ENCODE peak calls at places on chromosomes 2 and 18, in eight cellular contexts. K, G, S, L, A, U, Q and R are unnamed samples.

GRCh38 chr2:63819765-63820717 is 21.7 kb upstream of the UGP2 start:
- DNase-seq in A (no peak), S (peak), Q (peak), L (no peak), G (peak), U (peak), K (peak), R (no peak)

GRCh38 chr2:46871976-46872381 is 43.6 kb downstream of the MCFD2 start:
- DNase-seq in K (no peak), G (no peak), L (no peak), U (no peak), S (no peak), Q (no peak), A (no peak), R (no peak)

GRCh38 chr18:3130344-3130743 is 89.4 kb downstream of the MYOM1 start:
- DNase-seq in L (no peak), U (peak), A (no peak), K (no peak), S (no peak), G (no peak), Q (no peak), R (no peak)

GRCh38 chr18:54805571-54806334 is 22.5 kb upstream of the RAB27B start:
- DNase-seq in G (no peak), U (peak), L (no peak), Q (peak), S (no peak), K (no peak), A (no peak), R (no peak)

GRCh38 chr18:32701288-32701687 is 71.5 kb downstream of the KLHL14 start:
- DNase-seq in K (no peak), L (no peak), Q (no peak), S (no peak), G (no peak), U (no peak), A (no peak), R (no peak)

GRCh38 chr2:132923787-132924186 is 253.8 kb upstream of the LYPD1 start:
- DNase-seq in U (no peak), Q (peak), A (no peak), L (no peak), S (peak), G (no peak), K (peak), R (no peak)

GRCh38 chr2:94861308-94862152 is 9.7 kb upstream of the TEKT4 start:
- DNase-seq in U (no peak), G (no peak), K (peak), L (no peak), Q (no peak), A (no peak), S (no peak), R (no peak)

GRCh38 chr2:201406077-201406662 is 45.1 kb downstream of the TRAK2 start:
- DNase-seq in Q (peak), U (peak), G (peak), A (no peak), S (peak), L (no peak), K (peak), R (no peak)

GRCh38 chr2:7994397-7994951 is 687.4 kb upstream of the ID2 start:
- DNase-seq in U (no peak), K (no peak), Q (no peak), L (peak), S (peak), A (no peak), G (peak), R (no peak)

GRCh38 chr2:108304975-108305374 is 16.3 kb downstream of the SULT1C2 start:
- DNase-seq in U (no peak), G (no peak), Q (no peak), A (no peak), L (no peak), K (no peak), S (no peak), R (no peak)

GRCh38 chr2:179655627-179656026 is 205.8 kb downstream of the ZNF385B start:
- DNase-seq in L (no peak), G (no peak), K (no peak), A (no peak), S (no peak), Q (peak), U (no peak), R (no peak)

GRCh38 chr2:195937173-195937572 is 131.5 kb downstream of the DNAH7 start:
- DNase-seq in Q (no peak), A (no peak), L (no peak), G (no peak), U (no peak), K (no peak), S (no peak), R (no peak)

GRCh38 chr2:73494031-73494430 is 108.4 kb downstream of the ALMS1 start:
- DNase-seq in G (no peak), K (no peak), Q (peak), A (no peak), U (peak), L (no peak), S (no peak), R (no peak)

GRCh38 chr18:34661464-34662087 is 48.5 kb upstream of the DTNA start:
- DNase-seq in A (no peak), L (no peak), G (no peak), U (peak), S (no peak), Q (peak), K (no peak), R (no peak)

GRCh38 chr18:74375999-74376398 is 60.4 kb downstream of the C18orf63 start:
- DNase-seq in A (no peak), K (no peak), L (no peak), G (no peak), Q (peak), U (no peak), S (no peak), R (no peak)

GRCh38 chr2:105634198-105634597 is 110.5 kb upstream of the NCK2 start:
- DNase-seq in S (no peak), G (no peak), L (no peak), U (no peak), K (no peak), A (no peak), Q (no peak), R (peak)

GRCh38 chr2:167048829-167049228 is 160.5 kb downstream of the XIRP2 start:
- DNase-seq in L (no peak), Q (peak), A (no peak), U (no peak), K (no peak), S (no peak), G (no peak), R (no peak)

GRCh38 chr2:133734699-133735098 is 166.4 kb upstream of the NCKAP5 start:
- DNase-seq in Q (no peak), G (no peak), U (no peak), K (no peak), S (no peak), L (no peak), A (no peak), R (no peak)

GRCh38 chr18:74724186-74724585 is 126.5 kb downstream of the ZNF407 start:
- DNase-seq in A (no peak), S (no peak), U (no peak), Q (peak), K (no peak), L (no peak), G (no peak), R (no peak)

GRCh38 chr2:170974304-170974993 is 45.4 kb downstream of the GORASP2 start:
- DNase-seq in S (no peak), A (peak), L (peak), G (peak), Q (no peak), U (peak), K (no peak), R (no peak)

GRCh38 chr18:49024408-49024807 is 73.6 kb upstream of the SMAD7 start:
- DNase-seq in K (no peak), S (no peak), U (no peak), A (no peak), G (no peak), Q (no peak), L (no peak), R (no peak)

GRCh38 chr2:217930783-217931563 is 71.8 kb downstream of the TNS1 start:
- DNase-seq in Q (no peak), S (no peak), K (no peak), A (no peak), U (no peak), L (no peak), G (no peak), R (no peak)

GRCh38 chr18:57438669-57439616 is 3.8 kb downstream of the ONECUT2 start:
- DNase-seq in Q (no peak), G (no peak), A (no peak), K (no peak), S (no peak), L (no peak), U (no peak), R (no peak)

GRCh38 chr2:219803294-219803693 is 175.9 kb downstream of the SLC4A3 start:
- DNase-seq in U (no peak), A (no peak), S (no peak), K (no peak), G (no peak), L (no peak), Q (peak), R (no peak)

GRCh38 chr18:50183556-50183955 is 11.4 kb downstream of the MYO5B start:
- DNase-seq in A (no peak), S (no peak), G (no peak), U (peak), L (no peak), K (no peak), Q (peak), R (no peak)

GRCh38 chr2:12709207-12709522 is 7.6 kb upstream of the TRIB2 start:
- DNase-seq in L (no peak), G (no peak), S (no peak), Q (no peak), U (no peak), A (no peak), K (no peak), R (no peak)

GRCh38 chr2:80148906-80149305 is 155.6 kb downstream of the LRRTM1 start:
- DNase-seq in U (no peak), A (no peak), L (no peak), G (no peak), Q (no peak), K (no peak), S (no peak), R (no peak)

GRCh38 chr18:57997820-57998219 is 46.2 kb upstream of the NEDD4L start:
- DNase-seq in A (no peak), K (no peak), L (no peak), S (no peak), U (no peak), G (no peak), Q (no peak), R (no peak)

GRCh38 chr2:149160701-149161217 is 122.3 kb downstream of the LYPD6B start:
- DNase-seq in Q (no peak), G (no peak), A (no peak), L (no peak), S (no peak), U (no peak), K (no peak), R (no peak)

GRCh38 chr2:159584796-159585195 is 31.6 kb downstream of the BAZ2B start:
- DNase-seq in Q (no peak), S (no peak), L (no peak), A (no peak), K (no peak), G (no peak), U (no peak), R (no peak)

GRCh38 chr18:77086034-77086433 is 46.5 kb downstream of the MBP start:
- DNase-seq in A (no peak), U (no peak), G (no peak), Q (peak), S (no peak), L (no peak), K (no peak), R (peak)

GRCh38 chr18:46663539-46663938 is 6.5 kb upstream of the LOXHD1 start:
- DNase-seq in G (no peak), U (no peak), A (no peak), L (no peak), Q (no peak), S (no peak), K (no peak), R (no peak)

GRCh38 chr2:27832396-27832795 is 57.8 kb downstream of the RBKS start:
- DNase-seq in U (no peak), K (no peak), Q (peak), L (no peak), A (no peak), S (no peak), G (no peak), R (no peak)

GRCh38 chr2:1979101-1979500 is 234.8 kb upstream of the PXDN start:
- DNase-seq in K (no peak), A (no peak), Q (no peak), U (no peak), G (no peak), L (no peak), S (no peak), R (no peak)

GRCh38 chr2:169221745-169222369 is 140.5 kb downstream of the LRP2 start:
- DNase-seq in Q (no peak), A (no peak), U (no peak), G (no peak), S (no peak), K (no peak), L (no peak), R (no peak)

DNA sequence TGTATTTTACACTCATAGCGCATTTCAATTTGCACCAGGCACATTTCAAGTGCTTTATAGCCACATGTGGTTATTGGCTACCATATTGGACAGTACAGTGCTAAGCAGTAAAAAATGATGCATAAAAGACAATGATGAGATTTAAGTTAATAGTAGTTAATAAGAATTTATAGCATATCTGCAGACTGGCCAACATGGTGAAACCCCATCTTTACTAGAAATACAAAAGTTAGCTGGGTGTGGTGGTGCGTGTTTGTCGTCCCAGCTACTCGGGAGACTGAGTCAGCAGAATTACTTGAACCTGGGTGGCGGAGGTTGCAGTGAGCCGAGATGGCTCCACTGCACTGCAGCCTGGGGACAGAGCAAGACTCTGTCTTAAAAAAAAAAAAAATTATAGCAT is 9.7 kb downstream of the DRC1 start:
- DNase-seq in S (no peak), K (no peak), U (no peak), Q (no peak), A (no peak), G (no peak), L (no peak), R (no peak)
- H3K27ac ChIP-seq in S (no peak), K (no peak), U (no peak), Q (no peak), A (no peak), G (no peak), L (no peak), R (no peak)

GRCh38 chr18:67154979-67155378 is 361.5 kb downstream of the DSEL start:
- DNase-seq in S (no peak), G (no peak), A (no peak), L (no peak), K (no peak), Q (no peak), U (no peak), R (no peak)
- TF ChIP-seq POLR2A in S (no peak), G (no peak), A (no peak), L (no peak), K (no peak), Q (no peak), U (no peak), R (no peak)

DNA sequence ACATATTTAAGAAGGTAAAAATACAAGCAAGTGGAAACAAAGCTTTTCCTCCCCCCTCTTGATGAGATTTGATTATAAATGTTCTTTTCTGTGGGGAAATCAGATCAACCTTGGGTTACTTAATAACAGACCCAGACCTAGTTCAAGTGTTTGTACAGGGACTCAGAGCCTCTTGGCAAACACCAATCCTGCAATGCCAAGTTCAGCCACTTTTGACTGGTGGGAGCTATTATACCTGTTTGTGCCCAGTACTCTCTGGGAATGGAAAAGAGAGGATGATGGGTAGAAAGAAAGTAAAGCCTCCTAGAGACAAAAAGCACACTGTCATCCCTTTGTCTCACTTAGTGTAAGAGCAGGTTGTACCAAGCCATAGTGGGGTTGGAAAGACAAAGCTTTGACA is 63.8 kb upstream of the EPHA4 start:
- DNase-seq in A (no peak), U (peak), G (peak), S (no peak), K (no peak), Q (no peak), L (no peak), R (no peak)
- TF ChIP-seq CTCF in A (no peak), U (no peak), G (peak), S (no peak), K (no peak), Q (no peak), L (no peak), R (no peak)

DNA sequence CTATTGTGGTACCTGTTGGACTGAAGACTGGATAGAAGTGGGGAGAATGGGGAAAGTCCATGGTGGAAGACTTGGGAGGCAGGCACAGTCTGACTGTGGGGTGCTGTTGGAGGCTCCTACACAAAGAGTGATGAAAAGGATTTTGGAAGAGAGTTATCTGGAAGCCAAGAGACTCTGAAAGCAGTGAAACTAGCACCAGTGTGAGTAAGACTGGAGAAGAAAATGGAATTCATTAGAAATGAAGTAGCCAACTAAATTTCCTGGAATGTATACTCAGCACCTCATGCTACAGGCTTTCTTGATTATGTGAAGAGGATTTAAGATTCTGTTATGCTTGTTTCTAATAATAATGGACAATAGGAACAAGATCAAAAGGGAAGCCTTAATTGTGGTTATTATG is 27.7 kb downstream of the ELP2 start:
- DNase-seq in G (no peak), K (no peak), A (no peak), U (no peak), L (no peak), Q (peak), S (no peak), R (no peak)
- H3K27ac ChIP-seq in G (no peak), K (no peak), A (no peak), U (no peak), L (no peak), Q (peak), S (no peak), R (no peak)

DNA sequence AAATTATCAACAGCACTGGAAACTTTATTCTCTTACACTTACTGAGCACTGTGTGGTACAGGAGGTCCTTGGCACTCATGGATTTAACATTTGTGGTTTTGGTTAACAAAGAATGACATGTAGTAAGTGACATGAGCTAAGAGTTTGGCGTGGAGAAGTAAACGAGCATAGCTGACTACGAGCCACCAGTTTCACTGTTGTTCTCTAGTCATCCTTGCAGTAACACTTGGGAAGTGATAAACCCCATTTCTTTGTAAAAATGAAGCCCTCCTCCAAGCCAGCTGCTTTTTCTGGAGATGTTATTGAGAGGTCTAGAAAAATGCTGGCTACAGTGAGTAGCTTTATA is 32.7 kb downstream of the QPCT start:
- DNase-seq in U (no peak), S (no peak), L (no peak), A (no peak), K (no peak), Q (peak), G (no peak), R (peak)
- TF ChIP-seq POLR2A in U (no peak), S (no peak), L (no peak), A (no peak), K (no peak), Q (no peak), G (no peak), R (no peak)

GRCh38 chr2:96097441-96097840 is 18.9 kb downstream of the ADRA2B start:
- DNase-seq in S (no peak), L (no peak), G (no peak), K (no peak), U (no peak), A (no peak), Q (no peak), R (no peak)

GRCh38 chr2:96099861-96100798 is 16.2 kb downstream of the ADRA2B start:
- DNase-seq in L (no peak), A (peak), S (peak), Q (no peak), K (peak), U (no peak), G (peak), R (no peak)

GRCh38 chr2:96098900-96099590 is 17.3 kb downstream of the ADRA2B start:
- DNase-seq in U (no peak), Q (no peak), A (peak), S (peak), L (peak), G (peak), K (peak), R (peak)

GRCh38 chr2:96100893-96101304 is 15.5 kb downstream of the ADRA2B start:
- DNase-seq in G (peak), L (peak), A (no peak), K (no peak), S (no peak), Q (no peak), U (no peak), R (no peak)

GRCh38 chr2:96097951-96098823 is 18.2 kb downstream of the ADRA2B start:
- DNase-seq in A (peak), Q (no peak), L (peak), G (no peak), U (no peak), S (no peak), K (no peak), R (peak)
- TF ChIP-seq CTCF in A (no peak), Q (no peak), L (no peak), G (no peak), U (peak), S (no peak), K (no peak), R (no peak)

GRCh38 chr2:48529189-48529588 is 765 bp upstream of the STON1 start:
- DNase-seq in U (no peak), K (peak), Q (no peak), S (no peak), L (no peak), G (no peak), A (no peak), R (no peak)
- H3K27ac ChIP-seq in U (no peak), K (peak), Q (no peak), S (peak), L (peak), G (no peak), A (peak), R (peak)

GRCh38 chr2:176105727-176106635 is 1.1 kb upstream of the HOXD11 start:
- DNase-seq in A (peak), Q (no peak), K (no peak), L (no peak), U (no peak), G (no peak), S (no peak), R (no peak)

GRCh38 chr2:176106636-176107539 is at the start of gene HOXD11:
- DNase-seq in A (peak), Q (no peak), U (no peak), S (no peak), G (peak), L (no peak), K (peak), R (no peak)

GRCh38 chr2:176103634-176104337 is 3.3 kb upstream of the HOXD11 start:
- DNase-seq in A (no peak), G (no peak), S (no peak), Q (no peak), U (no peak), K (no peak), L (no peak), R (no peak)

GRCh38 chr2:176104338-176105077 is 2.6 kb upstream of the HOXD11 start:
- DNase-seq in L (no peak), A (peak), G (no peak), Q (no peak), K (peak), U (no peak), S (no peak), R (no peak)

DNA sequence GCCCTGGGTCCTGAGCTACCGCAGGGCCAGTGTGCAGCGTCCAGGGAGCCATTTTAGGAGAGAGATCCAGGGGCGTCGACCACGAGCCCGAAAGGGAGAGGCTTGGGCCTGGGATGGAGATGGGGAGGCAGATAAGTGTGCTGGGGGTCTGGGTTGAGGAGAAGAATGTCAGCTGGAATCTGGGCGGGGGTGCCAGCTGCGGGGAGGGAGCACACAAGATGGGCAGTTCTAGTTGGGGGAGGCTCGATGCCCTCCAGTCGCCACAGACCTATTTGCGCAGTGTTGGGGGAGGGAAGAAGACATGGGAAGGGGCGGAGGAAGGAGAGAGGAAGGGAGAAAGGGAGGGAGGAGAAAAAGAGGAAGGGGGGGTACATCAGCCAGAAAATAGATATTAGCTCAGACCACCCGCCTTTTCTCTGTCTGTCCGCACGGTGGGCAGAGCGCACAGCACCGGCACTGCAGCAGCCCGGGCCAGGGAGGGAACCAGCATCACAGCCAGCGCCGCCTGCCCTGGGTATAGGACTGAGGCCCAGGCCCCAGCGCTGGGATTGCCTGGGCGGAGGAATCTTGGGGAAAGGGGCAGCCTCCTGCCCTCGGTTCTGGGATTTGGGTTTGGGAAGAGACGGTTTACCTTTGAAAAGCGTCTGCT is 1.9 kb upstream of the HOXD11 start:
- DNase-seq in S (no peak), G (no peak), K (no peak), Q (no peak), A (no peak), L (no peak), U (no peak), R (no peak)
- TF ChIP-seq POLR2A in S (no peak), G (no peak), K (peak), Q (no peak), A (no peak), L (no peak), U (no peak), R (peak)